ENCODE peak calls at places on chromosomes 12 and 14, in six cellular contexts. One of them, this sample, is unnamed.

GRCh38 chr14:90747909-90748308 is 68.3 kb downstream of the TTC7B start:
- DNase-seq in hypothalamus: no peak
- DNase-seq in dermis microvascular lymphatic vessel endothelial cell: no peak
- DNase-seq in CD4-positive, alpha-beta T cell: no peak
- DNase-seq in H4: no peak
- DNase-seq in NCI-H146: no peak
- DNase-seq in this sample: no peak

GRCh38 chr14:77275041-77275854 is 4.2 kb upstream of the NGB start:
- DNase-seq in hypothalamus: no peak
- DNase-seq in dermis microvascular lymphatic vessel endothelial cell: no peak
- DNase-seq in CD4-positive, alpha-beta T cell: no peak
- DNase-seq in H4: no peak
- DNase-seq in NCI-H146: no peak
- DNase-seq in this sample: peak

GRCh38 chr12:55629058-55629841 is 7.4 kb upstream of the OR10P1 start:
- DNase-seq in hypothalamus: no peak
- DNase-seq in dermis microvascular lymphatic vessel endothelial cell: no peak
- DNase-seq in CD4-positive, alpha-beta T cell: no peak
- DNase-seq in H4: no peak
- DNase-seq in NCI-H146: no peak
- DNase-seq in this sample: no peak

GRCh38 chr12:46453428-46453827 is 80.9 kb upstream of the SLC38A2 start:
- DNase-seq in hypothalamus: no peak
- DNase-seq in dermis microvascular lymphatic vessel endothelial cell: no peak
- DNase-seq in CD4-positive, alpha-beta T cell: no peak
- DNase-seq in H4: no peak
- DNase-seq in NCI-H146: no peak
- DNase-seq in this sample: no peak

GRCh38 chr14:97104029-97104428 is 306.8 kb downstream of the VRK1 start:
- DNase-seq in hypothalamus: no peak
- DNase-seq in dermis microvascular lymphatic vessel endothelial cell: no peak
- DNase-seq in CD4-positive, alpha-beta T cell: no peak
- DNase-seq in H4: no peak
- DNase-seq in NCI-H146: no peak
- DNase-seq in this sample: no peak

GRCh38 chr12:73629171-73629570 is 908.5 kb upstream of the ATXN7L3B start:
- DNase-seq in hypothalamus: no peak
- DNase-seq in dermis microvascular lymphatic vessel endothelial cell: no peak
- DNase-seq in CD4-positive, alpha-beta T cell: no peak
- DNase-seq in H4: no peak
- DNase-seq in NCI-H146: no peak
- DNase-seq in this sample: no peak

GRCh38 chr14:59098377-59098776 is 90.1 kb upstream of the DAAM1 start:
- DNase-seq in hypothalamus: no peak
- DNase-seq in dermis microvascular lymphatic vessel endothelial cell: no peak
- DNase-seq in CD4-positive, alpha-beta T cell: no peak
- DNase-seq in H4: no peak
- DNase-seq in NCI-H146: no peak
- DNase-seq in this sample: no peak

GRCh38 chr12:29073631-29074239 is 75.3 kb upstream of the FAR2 start:
- DNase-seq in hypothalamus: no peak
- DNase-seq in dermis microvascular lymphatic vessel endothelial cell: peak
- DNase-seq in CD4-positive, alpha-beta T cell: no peak
- DNase-seq in H4: peak
- DNase-seq in NCI-H146: peak
- DNase-seq in this sample: no peak

GRCh38 chr12:110004598-110004997 is 5.4 kb downstream of the ANKRD13A start:
- DNase-seq in hypothalamus: no peak
- DNase-seq in dermis microvascular lymphatic vessel endothelial cell: no peak
- DNase-seq in CD4-positive, alpha-beta T cell: no peak
- DNase-seq in H4: no peak
- DNase-seq in NCI-H146: no peak
- DNase-seq in this sample: no peak

GRCh38 chr12:3777206-3777809 is 24.4 kb upstream of the CRACR2A start:
- DNase-seq in hypothalamus: no peak
- DNase-seq in dermis microvascular lymphatic vessel endothelial cell: peak
- DNase-seq in CD4-positive, alpha-beta T cell: no peak
- DNase-seq in H4: peak
- DNase-seq in NCI-H146: peak
- DNase-seq in this sample: peak

GRCh38 chr12:79329933-79330332 is 360.8 kb downstream of the PAWR start:
- DNase-seq in hypothalamus: no peak
- DNase-seq in dermis microvascular lymphatic vessel endothelial cell: peak
- DNase-seq in CD4-positive, alpha-beta T cell: no peak
- DNase-seq in H4: no peak
- DNase-seq in NCI-H146: no peak
- DNase-seq in this sample: no peak

GRCh38 chr12:89383235-89384049 is 31.1 kb upstream of the DUSP6 start:
- DNase-seq in hypothalamus: no peak
- DNase-seq in dermis microvascular lymphatic vessel endothelial cell: peak
- DNase-seq in CD4-positive, alpha-beta T cell: no peak
- DNase-seq in H4: no peak
- DNase-seq in NCI-H146: peak
- DNase-seq in this sample: no peak

GRCh38 chr12:78914859-78915331 is 50.3 kb downstream of the SYT1 start:
- DNase-seq in hypothalamus: no peak
- DNase-seq in dermis microvascular lymphatic vessel endothelial cell: no peak
- DNase-seq in CD4-positive, alpha-beta T cell: no peak
- DNase-seq in H4: no peak
- DNase-seq in NCI-H146: no peak
- DNase-seq in this sample: no peak

GRCh38 chr12:124273630-124274029 is 21.3 kb upstream of the RFLNA start:
- DNase-seq in hypothalamus: no peak
- DNase-seq in dermis microvascular lymphatic vessel endothelial cell: peak
- DNase-seq in CD4-positive, alpha-beta T cell: no peak
- DNase-seq in H4: peak
- DNase-seq in NCI-H146: peak
- DNase-seq in this sample: no peak

GRCh38 chr12:115320967-115321366 is 637.0 kb upstream of the TBX3 start:
- DNase-seq in hypothalamus: no peak
- DNase-seq in dermis microvascular lymphatic vessel endothelial cell: no peak
- DNase-seq in CD4-positive, alpha-beta T cell: no peak
- DNase-seq in H4: no peak
- DNase-seq in NCI-H146: no peak
- DNase-seq in this sample: no peak

GRCh38 chr12:82660541-82661325 is 26.0 kb upstream of the TMTC2 start:
- DNase-seq in hypothalamus: no peak
- DNase-seq in dermis microvascular lymphatic vessel endothelial cell: peak
- DNase-seq in CD4-positive, alpha-beta T cell: no peak
- DNase-seq in H4: no peak
- DNase-seq in NCI-H146: no peak
- DNase-seq in this sample: no peak

This sample was measured in neuronal stem cell.